ENCODE peak calls at places on chromosomes 12 and 14, in five cellular contexts. A, P, R, U and D are unnamed samples.

GRCh38 chr14:30854492-30854891 is 19.9 kb upstream of the COCH start:
- DNase-seq in U (no peak), R (no peak), P (no peak), A (peak; percentile 65), D (no peak)

GRCh38 chr14:54881235-54881760 is 21.3 kb downstream of the GCH1 start:
- DNase-seq in U (no peak), R (no peak), P (peak; percentile 82), A (peak; percentile 80), D (no peak)

GRCh38 chr14:106509176-106509575 is 982.8 kb downstream of the TMEM121 start:
- DNase-seq in U (no peak), P (no peak), R (no peak), A (no peak), D (no peak)

GRCh38 chr14:65496178-65496993 is 83.9 kb downstream of the FUT8 start:
- DNase-seq in A (peak; percentile 27), R (no peak), U (no peak), P (no peak), D (no peak)

GRCh38 chr12:107091381-107091780 is 2.0 kb downstream of the CRY1 start:
- DNase-seq in R (no peak), A (no peak), U (no peak), P (no peak), D (no peak)

GRCh38 chr12:25458047-25458552 is 95.0 kb downstream of the LMNTD1 start:
- DNase-seq in A (no peak), U (no peak), R (peak; percentile 94), P (peak; percentile 48), D (no peak)

GRCh38 chr14:68365228-68365627 is 427.6 kb downstream of the ZFP36L1 start:
- DNase-seq in R (no peak), P (no peak), A (no peak), U (no peak), D (no peak)

GRCh38 chr12:53659011-53659551 is 16.8 kb downstream of the ATP5MC2 start:
- DNase-seq in A (no peak), P (no peak), R (no peak), U (no peak), D (peak; percentile 82)

GRCh38 chr12:4293299-4293941 is 19.9 kb downstream of the CCND2 start:
- DNase-seq in U (no peak), P (no peak), A (no peak), R (no peak), D (no peak)

GRCh38 chr14:71142375-71143038 is 235.2 kb downstream of the PCNX1 start:
- DNase-seq in R (peak; percentile 92), U (no peak), A (peak; percentile 63), P (no peak), D (no peak)

GRCh38 chr12:51075390-51075789 is 8.0 kb downstream of the CSRNP2 start:
- DNase-seq in R (no peak), P (no peak), U (no peak), A (no peak), D (no peak)

GRCh38 chr12:88472775-88473174 is 107.5 kb downstream of the KITLG start:
- DNase-seq in U (no peak), P (no peak), A (no peak), R (no peak), D (no peak)

GRCh38 chr14:74008843-74009499 is 10.1 kb downstream of the ENTPD5 start:
- DNase-seq in U (no peak), A (no peak), P (no peak), R (no peak), D (no peak)

GRCh38 chr12:80107221-80107620 is 7.9 kb downstream of the OTOGL start:
- DNase-seq in A (peak; percentile 36), R (no peak), U (no peak), P (no peak), D (no peak)

GRCh38 chr14:71103662-71104484 is 196.6 kb downstream of the PCNX1 start:
- DNase-seq in P (peak; percentile 71), R (peak; percentile 92), U (no peak), A (peak; percentile 71), D (no peak)

GRCh38 chr12:113030875-113031525 is 25.5 kb upstream of the DTX1 start:
- DNase-seq in P (peak; percentile 44), A (peak; percentile 55), R (peak; percentile 66), U (no peak), D (no peak)

GRCh38 chr14:94622653-94623421 is 10.6 kb downstream of the SERPINA3 start:
- DNase-seq in A (no peak), P (no peak), U (no peak), R (no peak), D (no peak)

GRCh38 chr12:106248849-106249371 is 1.1 kb upstream of the CKAP4 start:
- DNase-seq in U (no peak), P (no peak), R (no peak), A (peak; percentile 57), D (no peak)

GRCh38 chr14:35818346-35819115 is 7.6 kb upstream of the BRMS1L start:
- DNase-seq in A (peak; percentile 15), R (peak; percentile 54), U (no peak), P (peak; percentile 68), D (no peak)

GRCh38 chr12:100238801-100239200 is 28.1 kb downstream of the DEPDC4 start:
- DNase-seq in R (no peak), A (no peak), P (no peak), U (no peak), D (no peak)

GRCh38 chr12:115464673-115465060 is 780.7 kb upstream of the TBX3 start:
- DNase-seq in R (no peak), A (no peak), U (no peak), P (no peak), D (no peak)

GRCh38 chr12:10408842-10409241 is 715 bp downstream of the KLRC4 start:
- DNase-seq in U (no peak), R (no peak), A (no peak), P (no peak), D (no peak)

GRCh38 chr12:1531654-1532366 is 62.6 kb downstream of the FBXL14 start:
- DNase-seq in R (no peak), U (no peak), P (peak; percentile 56), A (peak; percentile 63), D (no peak)

GRCh38 chr14:26549571-26549970 is 48.3 kb downstream of the NOVA1 start:
- DNase-seq in U (no peak), A (no peak), P (no peak), R (no peak), D (no peak)

GRCh38 chr12:6745751-6746525 is 7.0 kb downstream of the MLF2 start:
- DNase-seq in R (no peak), P (peak; percentile 46), A (peak; percentile 55), U (no peak), D (no peak)

GRCh38 chr12:272942-273906 is 10.6 kb upstream of the SLC6A13 start:
- DNase-seq in A (no peak), U (no peak), R (no peak), P (no peak), D (no peak)

GRCh38 chr12:122356192-122356635 is 66.3 kb downstream of the CLIP1 start:
- DNase-seq in U (peak; percentile 13), R (peak; percentile 58), A (peak; percentile 68), P (peak; percentile 83), D (no peak)

GRCh38 chr12:108826115-108826806 is 31.1 kb downstream of the SSH1 start:
- DNase-seq in A (no peak), U (no peak), P (peak; percentile 77), R (peak; percentile 71), D (no peak)

GRCh38 chr12:70255311-70255710 is 12.1 kb downstream of the CNOT2 start:
- DNase-seq in P (no peak), R (no peak), U (no peak), A (no peak), D (no peak)

GRCh38 chr12:75933136-75933535 is 98.4 kb downstream of the PHLDA1 start:
- DNase-seq in R (no peak), A (no peak), P (no peak), U (no peak), D (no peak)

GRCh38 chr12:59087077-59087673 is 166.9 kb upstream of the LRIG3 start:
- DNase-seq in P (peak; percentile 12), U (no peak), A (no peak), R (peak; percentile 12), D (no peak)

GRCh38 chr14:68843471-68844209 is 50.8 kb upstream of the ZFP36L1 start:
- DNase-seq in U (peak; percentile 51), R (peak; percentile 99), P (peak; percentile 74), A (peak; percentile 78), D (peak; percentile 86)

GRCh38 chr12:13165578-13166120 is 30.9 kb upstream of the EMP1 start:
- DNase-seq in U (peak; percentile 43), A (peak; percentile 61), P (peak; percentile 29), R (peak; percentile 37), D (peak; percentile 85)